ENCODE peak calls at places on chromosomes 3 and 15, in five cellular contexts. Q, T, J, W and U are unnamed samples. For H3K27me3 and H3K4me1, the result is how much of the 10 kb centered on the place peaks cover.

GRCh38 chr15:82544431-82544830 is 4.2 kb upstream of the RPS17 start:
- DNase-seq in Q (no peak), T (no peak), J (no peak), W (no peak), U (no peak)

GRCh38 chr3:177191108-177191779 is 6.0 kb downstream of the TBL1XR1 start:
- DNase-seq in Q (no peak), T (no peak), J (no peak), W (no peak), U (no peak)

GRCh38 chr15:26781816-26782215 is 8.9 kb upstream of the GABRB3 start:
- DNase-seq in Q (no peak), T (no peak), J (peak), W (no peak), U (no peak)

GRCh38 chr3:18097473-18097872 is 327.7 kb downstream of the SATB1 start:
- DNase-seq in Q (no peak), T (no peak), J (no peak), W (no peak), U (no peak)

GRCh38 chr3:122353215-122353614 is 28.2 kb downstream of the CSTA start:
- DNase-seq in Q (no peak), T (no peak), J (no peak), W (peak), U (no peak)

GRCh38 chr3:168973206-168973605 is 690.3 kb downstream of the MECOM start:
- DNase-seq in Q (no peak), T (no peak), J (no peak), W (no peak), U (no peak)

GRCh38 chr3:37892917-37893595 is 31.4 kb downstream of the CTDSPL start:
- DNase-seq in Q (peak), T (peak), J (peak), W (no peak), U (peak)

GRCh38 chr3:160447544-160447943 is 2.0 kb downstream of the TRIM59 start:
- DNase-seq in Q (no peak), T (no peak), J (no peak), W (no peak), U (no peak)

GRCh38 chr15:33600161-33600560 is 289.4 kb downstream of the RYR3 start:
- DNase-seq in Q (no peak), T (no peak), J (no peak), W (no peak), U (no peak)

GRCh38 chr3:171261487-171261886 is 198.7 kb downstream of the TNIK start:
- DNase-seq in Q (no peak), T (no peak), J (no peak), W (no peak), U (no peak)

GRCh38 chr3:58617338-58617761 is 40.2 kb upstream of the FAM107A start:
- DNase-seq in Q (no peak), T (peak), J (peak), W (peak), U (peak)

GRCh38 chr3:50652709-50653108 is 22.0 kb upstream of the DOCK3 start:
- DNase-seq in Q (peak), T (no peak), J (peak), W (no peak), U (no peak)

GRCh38 chr3:37753428-37753827 is 108.3 kb upstream of the CTDSPL start:
- DNase-seq in Q (no peak), T (no peak), J (no peak), W (no peak), U (no peak)

GRCh38 chr3:139319428-139320402 is 24.1 kb upstream of the MRPS22 start:
- DNase-seq in Q (no peak), T (no peak), J (no peak), W (no peak), U (no peak)

GRCh38 chr3:194133661-194134230 is 2.2 kb upstream of the HES1 start:
- DNase-seq in Q (peak), T (peak), J (peak), W (no peak), U (peak)

GRCh38 chr3:59540696-59541095 is 490.9 kb upstream of the CFAP20DC start:
- DNase-seq in Q (no peak), T (no peak), J (no peak), W (no peak), U (no peak)

GRCh38 chr3:114078126-114078525 is 21.6 kb downstream of the QTRT2 start:
- DNase-seq in Q (no peak), T (no peak), J (no peak), W (no peak), U (no peak)
- H3K27me3 ChIP-seq in Q (under half), T (under half), J (under half), W (under half), U (under half)

DNA sequence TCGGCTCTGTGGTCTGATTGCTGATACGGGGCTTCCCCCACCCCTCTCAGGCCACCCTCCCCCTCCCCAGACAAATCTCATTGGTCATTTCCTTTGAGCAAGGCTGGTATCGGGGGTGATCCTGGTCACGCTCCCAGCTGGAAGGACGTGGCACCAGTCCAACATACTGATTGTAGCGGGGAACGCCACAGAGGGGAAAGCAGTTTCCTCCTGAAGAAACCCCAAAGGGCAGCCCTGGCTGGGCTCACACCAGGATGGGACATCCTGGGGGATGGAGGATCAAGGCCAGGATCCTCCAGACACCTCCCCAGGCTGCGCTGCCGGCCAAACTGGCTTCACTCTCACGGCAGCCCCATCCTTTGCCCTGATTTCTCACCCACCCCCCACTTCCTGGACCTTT is 36.6 kb downstream of the MUC20 start:
- DNase-seq in Q (no peak), T (no peak), J (peak), W (no peak), U (no peak)
- H3K4me1 ChIP-seq in Q (under half), T (under half), J (under half), W (under half), U (under half)

GRCh38 chr3:143831208-143831607 is 17.1 kb downstream of the SLC9A9 start:
- DNase-seq in Q (no peak), T (no peak), J (no peak), W (no peak), U (no peak)
- H3K27ac ChIP-seq in Q (no peak), T (peak), J (no peak), W (no peak), U (no peak)

GRCh38 chr3:128557531-128558280 is 64.7 kb upstream of the GATA2 start:
- DNase-seq in Q (no peak), T (no peak), J (no peak), W (no peak), U (no peak)

GRCh38 chr3:128555098-128555825 is 62.3 kb upstream of the GATA2 start:
- DNase-seq in Q (peak), T (peak), J (peak), W (no peak), U (no peak)

GRCh38 chr3:128555881-128556280 is 62.9 kb upstream of the GATA2 start:
- DNase-seq in Q (no peak), T (no peak), J (no peak), W (no peak), U (no peak)

GRCh38 chr3:128556949-128557348 is 63.9 kb upstream of the GATA2 start:
- DNase-seq in Q (no peak), T (no peak), J (no peak), W (no peak), U (no peak)

DNA sequence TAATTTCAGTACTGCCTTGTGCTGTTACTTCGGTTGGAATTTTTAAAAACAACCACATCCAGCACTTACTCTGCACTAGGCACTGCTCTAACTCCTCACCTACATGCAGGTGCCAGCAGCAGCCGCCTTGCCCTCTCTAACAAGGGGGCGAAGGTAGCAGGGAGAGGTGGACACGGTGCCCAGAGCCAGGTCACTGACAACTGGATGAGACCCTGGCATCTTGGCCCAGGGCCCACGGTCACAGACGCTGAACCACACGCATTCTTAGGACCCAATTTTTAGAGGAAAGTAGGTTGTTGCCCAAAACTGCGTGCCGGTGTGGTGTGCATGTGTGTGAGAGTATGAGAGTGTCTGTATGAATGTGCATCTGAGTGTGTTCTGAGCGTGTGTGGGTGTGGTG is 63.4 kb upstream of the GATA2 start:
- DNase-seq in Q (no peak), T (no peak), J (no peak), W (no peak), U (no peak)
- H3K27me3 ChIP-seq in Q (under half), T (under half), J (under half), W (under half), U (under half)

GRCh38 chr3:101069796-101070195 is 76.6 kb upstream of the ABI3BP start:
- DNase-seq in Q (no peak), T (no peak), J (no peak), W (no peak), U (no peak)

GRCh38 chr3:101066776-101067175 is 73.6 kb upstream of the ABI3BP start:
- DNase-seq in Q (no peak), T (no peak), J (no peak), W (no peak), U (no peak)

GRCh38 chr3:101068876-101069606 is 75.8 kb upstream of the ABI3BP start:
- DNase-seq in Q (no peak), T (no peak), J (peak), W (no peak), U (no peak)

GRCh38 chr3:101072299-101072698 is 79.1 kb upstream of the ABI3BP start:
- DNase-seq in Q (no peak), T (no peak), J (no peak), W (no peak), U (no peak)

DNA sequence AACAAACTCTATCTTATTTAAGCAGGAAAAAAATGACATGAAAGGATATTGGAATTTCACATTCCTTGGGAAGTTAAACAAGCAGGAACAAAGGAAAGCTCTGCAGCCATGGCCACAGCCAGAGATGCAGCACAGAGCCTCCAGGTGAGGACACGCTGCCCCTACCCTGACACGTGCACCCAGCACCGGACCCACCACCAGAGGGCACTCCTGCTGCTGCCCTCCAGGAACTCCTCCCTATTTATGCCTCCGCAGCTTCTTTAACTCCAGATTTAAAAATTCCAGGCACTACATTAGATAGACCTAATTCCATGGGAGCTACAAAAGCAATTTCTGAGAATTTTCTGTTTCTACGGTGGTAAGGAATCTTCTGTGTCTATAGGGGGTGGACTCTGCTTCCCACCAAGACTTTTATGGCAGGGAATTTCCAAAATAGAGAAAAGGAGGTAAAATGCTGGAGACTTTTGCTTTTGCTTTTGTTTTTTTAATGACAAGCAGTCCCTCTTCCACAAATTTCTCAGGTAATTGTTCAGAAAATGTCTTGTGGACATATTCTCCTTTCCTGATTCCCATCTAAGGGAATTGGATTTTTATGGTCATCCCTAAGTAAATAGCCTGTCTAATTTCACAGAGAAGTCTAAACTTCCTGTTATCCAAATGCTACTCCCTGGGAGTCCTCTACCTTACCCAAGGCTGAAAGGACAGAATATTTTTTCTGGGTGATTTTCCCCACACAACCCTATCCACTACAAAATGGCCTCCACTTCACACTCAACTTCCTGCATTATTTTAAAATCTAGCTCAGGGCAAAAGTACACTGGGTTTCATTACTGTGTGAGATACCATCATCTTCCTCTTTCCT is 77.3 kb upstream of the ABI3BP start:
- DNase-seq in Q (peak), T (no peak), J (peak), W (no peak), U (no peak)
- H3K4me1 ChIP-seq in Q (under half), T (under half), J (under half), W (under half), U (under half)

GRCh38 chr15:40471778-40472130 is 970 bp downstream of the CHST14 start:
- DNase-seq in Q (no peak), T (no peak), J (no peak), W (peak), U (no peak)
- H3K27ac ChIP-seq in Q (peak), T (peak), J (no peak), W (peak), U (peak)

GRCh38 chr3:53935283-53935901 is 43.7 kb upstream of the SELENOK start:
- DNase-seq in Q (no peak), T (no peak), J (no peak), W (no peak), U (no peak)
- H3K27me3 ChIP-seq in Q (under half), T (under half), J (under half), W (under half), U (under half)

GRCh38 chr3:56919137-56919796 is 117.5 kb upstream of the ARHGEF3 start:
- DNase-seq in Q (no peak), T (no peak), J (no peak), W (no peak), U (no peak)

GRCh38 chr3:56917740-56918568 is 116.2 kb upstream of the ARHGEF3 start:
- DNase-seq in Q (no peak), T (no peak), J (no peak), W (no peak), U (no peak)

GRCh38 chr3:56921573-56922571 is 120.1 kb upstream of the ARHGEF3 start:
- DNase-seq in Q (no peak), T (no peak), J (peak), W (no peak), U (no peak)

GRCh38 chr3:56917337-56917697 is 115.6 kb upstream of the ARHGEF3 start:
- DNase-seq in Q (no peak), T (no peak), J (no peak), W (no peak), U (no peak)

DNA sequence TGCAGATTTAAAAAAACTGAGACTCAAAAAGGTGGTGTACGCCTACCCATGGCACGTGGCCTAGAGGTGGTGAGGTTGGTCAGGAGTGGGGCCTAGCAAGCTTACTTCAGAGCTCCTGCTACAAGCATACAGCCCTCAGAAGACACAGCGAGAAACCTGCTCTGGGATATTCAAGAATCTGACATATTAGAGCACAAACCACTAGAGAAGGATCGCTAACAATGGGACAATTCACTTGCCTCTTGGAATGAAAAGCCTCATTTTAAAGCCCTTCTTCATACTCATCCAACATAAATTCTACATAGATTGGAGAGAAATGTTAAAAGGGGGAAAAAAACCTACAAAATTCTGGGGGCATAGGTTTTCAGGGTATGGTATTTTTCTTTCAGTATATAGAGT is 118.0 kb upstream of the ARHGEF3 start:
- DNase-seq in Q (no peak), T (no peak), J (no peak), W (no peak), U (no peak)
- H3K4me1 ChIP-seq in Q (under half), T (under half), J (under half), W (under half), U (under half)

GRCh38 chr15:77475898-77476297 is 55.2 kb downstream of the HMG20A start:
- DNase-seq in Q (no peak), T (no peak), J (no peak), W (no peak), U (no peak)
- H3K27ac ChIP-seq in Q (no peak), T (no peak), J (no peak), W (no peak), U (no peak)

GRCh38 chr3:10779293-10779805 is 36.7 kb upstream of the SLC6A11 start:
- DNase-seq in Q (no peak), T (no peak), J (no peak), W (no peak), U (peak)

GRCh38 chr3:10775828-10776227 is 40.2 kb upstream of the SLC6A11 start:
- DNase-seq in Q (no peak), T (no peak), J (no peak), W (no peak), U (peak)

GRCh38 chr3:10775259-10775658 is 40.8 kb upstream of the SLC6A11 start:
- DNase-seq in Q (no peak), T (no peak), J (no peak), W (no peak), U (peak)

GRCh38 chr3:10778492-10779292 is 37.3 kb upstream of the SLC6A11 start:
- DNase-seq in Q (no peak), T (no peak), J (no peak), W (no peak), U (peak)

DNA sequence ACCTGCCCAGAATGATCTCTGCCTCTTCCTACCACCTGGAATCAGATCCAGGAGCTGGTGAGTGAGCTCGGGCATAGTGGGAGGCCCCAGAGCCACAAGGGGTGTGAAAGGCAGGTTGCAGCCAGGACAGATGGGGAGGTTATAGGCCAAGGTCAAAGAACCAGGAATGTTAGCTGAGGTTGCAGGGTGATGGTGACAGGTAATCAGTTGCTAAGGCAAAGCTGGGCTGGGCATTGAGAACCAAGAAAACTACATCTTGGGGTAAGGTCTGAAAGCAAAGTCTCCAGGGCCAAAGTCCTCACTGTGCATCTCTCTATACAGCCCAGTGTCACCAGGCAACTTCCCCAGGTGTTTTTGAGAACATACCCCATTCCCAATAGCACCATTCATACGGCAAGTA is 38.4 kb upstream of the SLC6A11 start:
- DNase-seq in Q (no peak), T (no peak), J (no peak), W (no peak), U (peak)
- H3K27me3 ChIP-seq in Q (under half), T (under half), J (under half), W (under half), U (under half)